ENCODE peak calls at places on chromosomes 2 and 18, in four cellular contexts. F is PC-3, Q is NCI-H2029, P is MCF 10A. V is an unnamed sample.

GRCh38 chr2:218964041-218964771 is 4.7 kb downstream of the CDK5R2 start:
- DNase-seq in F (peak; percentile 88), P (peak; percentile 51), Q (no peak), V (peak; percentile 89)

GRCh38 chr2:72220170-72220569 is 72.5 kb upstream of the CYP26B1 start:
- DNase-seq in F (peak; percentile 37), Q (no peak), P (peak; percentile 24), V (no peak)

GRCh38 chr2:168641636-168642035 is 160.8 kb upstream of the NOSTRIN start:
- DNase-seq in P (no peak), F (no peak), Q (no peak), V (no peak)

GRCh38 chr2:229249536-229249935 is 21.6 kb downstream of the PID1 start:
- DNase-seq in F (no peak), Q (no peak), P (peak; percentile 52), V (no peak)

GRCh38 chr2:216426166-216426777 is 14.0 kb downstream of the SMARCAL1 start:
- DNase-seq in Q (no peak), F (no peak), P (no peak), V (no peak)

GRCh38 chr2:108640731-108641130 is 78.6 kb upstream of the RANBP2 start:
- DNase-seq in Q (no peak), P (peak; percentile 72), F (peak; percentile 78), V (no peak)

GRCh38 chr18:45386256-45386655 is 229.0 kb upstream of the SLC14A2 start:
- DNase-seq in F (peak; percentile 38), P (peak; percentile 62), Q (peak; percentile 12), V (no peak)

GRCh38 chr2:36371963-36372391 is 16.4 kb downstream of the CRIM1 start:
- DNase-seq in P (peak; percentile 90), Q (no peak), F (peak; percentile 95), V (no peak)

GRCh38 chr2:58607479-58607878 is 366.4 kb upstream of the FANCL start:
- DNase-seq in Q (no peak), P (no peak), F (no peak), V (no peak)

GRCh38 chr18:35049111-35050003 is 8.1 kb downstream of the MAPRE2 start:
- DNase-seq in Q (no peak), F (no peak), P (no peak), V (no peak)

GRCh38 chr2:202034249-202035088 is 814 bp downstream of the FZD7 start:
- DNase-seq in Q (no peak), P (peak; percentile 31), F (peak; percentile 29), V (no peak)

V was measured in SHP77 treated with DMSO at 0.1 percent for 48 hours.